ENCODE peak calls at places on chromosomes 11 and 22, in five cellular contexts. D is stomach, P is PC-9, J is uterus, Y is coronary artery. S is an unnamed sample.

GRCh38 chr11:71425409-71425808 is 22.8 kb downstream of the DHCR7 start:
- DNase-seq in D (no peak), P (no peak), J (no peak), Y (no peak), S (no peak)

GRCh38 chr22:41831828-41832552 is 915 bp upstream of the SREBF2 start:
- DNase-seq in D (no peak), P (no peak), J (no peak), Y (no peak), S (no peak)

GRCh38 chr22:44325718-44326548 is 13.2 kb upstream of the SHISAL1 start:
- DNase-seq in D (no peak), P (no peak), J (no peak), Y (no peak), S (no peak)

GRCh38 chr11:132318421-132319157 is 948.2 kb downstream of the NTM start:
- DNase-seq in D (no peak), P (no peak), J (no peak), Y (no peak), S (no peak)

GRCh38 chr11:34999453-34999852 is 83.0 kb downstream of the PDHX start:
- DNase-seq in D (no peak), P (no peak), J (no peak), Y (no peak), S (no peak)

GRCh38 chr22:29142116-29142515 is 63.6 kb upstream of the EMID1 start:
- DNase-seq in D (no peak), P (no peak), J (no peak), Y (no peak), S (no peak)

GRCh38 chr11:35886759-35887158 is 57.1 kb upstream of the LDLRAD3 start:
- DNase-seq in D (no peak), P (no peak), J (no peak), Y (no peak), S (no peak)

GRCh38 chr22:50146440-50147228 is 23.9 kb upstream of the PANX2 start:
- DNase-seq in D (peak), P (peak), J (peak), Y (peak), S (peak)

GRCh38 chr22:44620841-44621382 is 81.1 kb upstream of the PRR5 start:
- DNase-seq in D (no peak), P (no peak), J (no peak), Y (no peak), S (no peak)

GRCh38 chr11:111975076-111975806 is 38.1 kb downstream of the DIXDC1 start:
- DNase-seq in D (no peak), P (no peak), J (no peak), Y (no peak), S (no peak)

DNA sequence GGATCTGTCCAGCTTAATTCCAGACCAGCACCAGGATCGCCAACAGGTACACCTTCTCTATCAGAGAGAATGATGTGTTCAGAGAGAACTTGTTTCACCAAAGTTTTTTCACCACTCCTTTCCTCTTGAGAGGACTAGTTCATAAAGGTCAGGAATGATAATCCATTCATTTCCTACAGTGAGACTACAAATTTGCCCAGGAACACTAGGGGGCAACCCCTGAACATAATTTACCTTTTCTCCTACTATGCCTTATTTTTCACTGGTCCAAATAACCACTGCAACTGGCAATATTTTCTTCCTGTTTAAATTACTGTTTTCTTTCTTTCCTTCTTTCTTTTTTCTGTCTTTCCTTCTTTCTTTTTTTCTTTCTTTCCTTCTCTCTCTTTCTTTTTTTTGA is 22.5 kb downstream of the CAVIN3 start:
- DNase-seq in D (no peak), P (no peak), J (no peak), Y (no peak), S (no peak)
- TF ChIP-seq CTCF in D (no peak), P (no peak), J (peak), Y (no peak), S (no peak)

DNA sequence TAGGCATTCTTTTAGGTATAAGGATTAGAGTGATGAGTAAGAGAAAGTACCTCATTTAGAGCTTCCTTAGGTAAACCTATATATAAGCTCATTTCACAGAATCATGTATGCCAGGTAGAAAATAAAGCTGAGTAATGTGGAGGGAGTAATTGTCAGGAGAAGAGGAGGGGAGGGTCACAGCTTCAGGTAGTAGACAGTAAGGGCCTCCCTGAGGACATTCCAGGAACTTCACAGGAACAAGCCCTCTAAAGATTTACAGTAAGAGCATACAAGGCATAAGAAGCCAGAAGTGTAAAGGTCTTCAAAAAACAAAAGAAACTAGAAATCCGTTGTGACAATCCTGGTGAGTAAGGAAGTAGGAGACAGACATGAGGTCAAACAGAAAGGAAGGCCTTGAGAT is 57.6 kb downstream of the USP47 start:
- DNase-seq in D (no peak), P (no peak), J (no peak), Y (no peak), S (no peak)
- TF ChIP-seq CTCF in D (no peak), P (no peak), J (no peak), Y (no peak), S (no peak)

GRCh38 chr22:46761017-46761416 is 1.4 kb upstream of the TBC1D22A start:
- DNase-seq in D (no peak), P (no peak), J (no peak), Y (no peak), S (no peak)

GRCh38 chr22:46756097-46756496 is 6.4 kb upstream of the TBC1D22A start:
- DNase-seq in D (no peak), P (no peak), J (no peak), Y (no peak), S (no peak)

GRCh38 chr22:46758098-46758497 is 4.4 kb upstream of the TBC1D22A start:
- DNase-seq in D (no peak), P (no peak), J (no peak), Y (no peak), S (no peak)

GRCh38 chr22:46757104-46757503 is 5.3 kb upstream of the TBC1D22A start:
- DNase-seq in D (no peak), P (no peak), J (no peak), Y (no peak), S (no peak)

DNA sequence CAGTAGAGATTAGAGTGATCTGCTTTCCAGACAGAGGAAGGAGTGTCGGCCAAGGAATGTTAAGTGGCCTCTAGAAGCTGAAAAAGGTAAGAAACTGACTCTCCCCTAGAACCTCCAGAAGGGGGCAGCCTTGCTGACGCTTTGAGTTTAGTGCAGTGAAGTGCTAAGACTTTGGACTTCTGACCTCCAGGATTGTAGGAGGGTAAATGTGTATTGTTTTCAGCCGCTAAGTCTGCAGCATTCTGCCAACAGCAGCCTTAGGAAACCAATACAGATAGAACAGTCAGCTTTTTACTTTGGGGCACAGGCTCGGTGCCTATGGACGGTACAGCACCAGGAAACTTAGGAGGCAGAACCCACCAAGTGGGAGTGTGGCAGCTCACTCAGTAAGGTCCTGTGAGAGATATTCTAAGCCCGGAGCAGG is 3.6 kb upstream of the TBC1D22A start:
- DNase-seq in D (peak), P (peak), J (no peak), Y (no peak), S (peak)
- TF ChIP-seq CTCF in D (peak), P (peak), J (peak), Y (no peak), S (peak)

GRCh38 chr22:39070186-39070585 is 6.9 kb upstream of the APOBEC3G start:
- DNase-seq in D (no peak), P (no peak), J (no peak), Y (no peak), S (no peak)

GRCh38 chr22:39073941-39074340 is 3.1 kb upstream of the APOBEC3G start:
- DNase-seq in D (no peak), P (no peak), J (no peak), Y (no peak), S (no peak)

GRCh38 chr22:39068033-39068785 is 8.9 kb upstream of the APOBEC3G start:
- DNase-seq in D (no peak), P (peak), J (no peak), Y (no peak), S (no peak)
- TF ChIP-seq CTCF in D (no peak), P (peak), J (no peak), Y (no peak), S (no peak)